ENCODE peak calls at places on chromosome X, in eight cellular contexts. O, N, L, X, R, J, K and Y are unnamed samples.

GRCh38 chrX:56920338-56920997 is 74.9 kb downstream of the SPIN3 start:
- DNase-seq in L (no peak), J (no peak), O (no peak), K (no peak), X (no peak), R (no peak), N (no peak), Y (no peak)

GRCh38 chrX:152932144-152932543 is 34.3 kb downstream of the ZNF185 start:
- DNase-seq in R (no peak), J (no peak), N (no peak), X (no peak), K (no peak), L (no peak), O (no peak), Y (no peak)

GRCh38 chrX:38220024-38220935 is at the start of gene SRPX:
- DNase-seq in R (no peak), N (no peak), J (peak; percentile 52), X (peak; percentile 64), K (no peak), O (no peak), L (peak; percentile 12), Y (peak; percentile 21)

GRCh38 chrX:31063114-31063513 is 8.7 kb downstream of the FTHL17 start:
- DNase-seq in J (no peak), R (no peak), O (no peak), K (no peak), N (no peak), X (no peak), L (no peak), Y (no peak)

GRCh38 chrX:29826651-29827206 is 388.6 kb upstream of the MAGEB2 start:
- DNase-seq in X (no peak), O (no peak), K (no peak), L (no peak), J (no peak), N (no peak), R (no peak), Y (no peak)

GRCh38 chrX:11351375-11352295 is 58.4 kb downstream of the AMELX start:
- DNase-seq in N (no peak), J (no peak), R (peak; percentile 14), L (no peak), X (no peak), K (peak; percentile 27), O (no peak), Y (no peak)

GRCh38 chrX:44945736-44946135 is 72.7 kb downstream of the KDM6A start:
- DNase-seq in N (no peak), J (no peak), L (no peak), O (peak; percentile 28), R (no peak), K (no peak), X (no peak), Y (peak; percentile 13)

GRCh38 chrX:39972340-39972739 is 125.4 kb downstream of the BCOR start:
- DNase-seq in N (no peak), X (no peak), R (no peak), L (peak; percentile 7), O (no peak), J (no peak), K (peak; percentile 32), Y (no peak)

GRCh38 chrX:9668537-9668936 is 97.1 kb downstream of the GPR143 start:
- DNase-seq in X (no peak), N (no peak), O (no peak), K (no peak), R (no peak), J (no peak), L (no peak), Y (no peak)

GRCh38 chrX:108732630-108733321 is 3.6 kb downstream of the IRS4 start:
- DNase-seq in N (no peak), X (peak; percentile 78), L (no peak), K (no peak), O (no peak), R (no peak), J (peak; percentile 58), Y (no peak)

GRCh38 chrX:135977611-135978010 is 3.8 kb upstream of the MMGT1 start:
- DNase-seq in N (no peak), K (peak; percentile 25), R (no peak), J (no peak), O (no peak), X (no peak), L (no peak), Y (no peak)

GRCh38 chrX:130758072-130758471 is 144.9 kb downstream of the ENOX2 start:
- DNase-seq in J (no peak), X (no peak), K (no peak), L (no peak), R (no peak), N (no peak), O (no peak), Y (no peak)

GRCh38 chrX:78303086-78303485 is 24.3 kb downstream of the CYSLTR1 start:
- DNase-seq in J (no peak), L (no peak), R (no peak), X (no peak), N (no peak), K (no peak), O (no peak), Y (no peak)

GRCh38 chrX:2848806-2849420 is 20.2 kb downstream of the GYG2 start:
- DNase-seq in L (no peak), N (no peak), R (no peak), K (peak; percentile 40), O (no peak), J (peak; percentile 21), X (no peak), Y (no peak)

GRCh38 chrX:36019164-36019563 is 99.6 kb downstream of the CFAP47 start:
- DNase-seq in X (peak; percentile 1), J (no peak), O (no peak), L (no peak), R (no peak), N (no peak), K (no peak), Y (no peak)

GRCh38 chrX:24245201-24245600 is 68.7 kb downstream of the SUPT20HL2 start:
- DNase-seq in R (no peak), K (peak; percentile 57), X (no peak), N (no peak), J (no peak), O (no peak), L (no peak), Y (no peak)

GRCh38 chrX:153381684-153382532 is 19.2 kb downstream of the PNMA6E start:
- DNase-seq in R (no peak), K (peak; percentile 73), O (peak; percentile 5), L (no peak), X (peak; percentile 46), N (no peak), J (peak; percentile 36), Y (peak; percentile 35)

GRCh38 chrX:116490091-116490490 is 27.3 kb upstream of the CT83 start:
- DNase-seq in N (no peak), O (no peak), J (no peak), R (no peak), L (no peak), K (no peak), X (no peak), Y (no peak)

GRCh38 chrX:96407501-96407900 is 277.1 kb upstream of the DIAPH2 start:
- DNase-seq in J (no peak), O (no peak), N (no peak), R (peak; percentile 12), X (no peak), K (peak; percentile 16), L (no peak), Y (no peak)

GRCh38 chrX:18883234-18883960 is 100.5 kb downstream of the PHKA2 start:
- DNase-seq in K (no peak), L (no peak), R (no peak), X (no peak), O (no peak), J (no peak), N (no peak), Y (no peak)

GRCh38 chrX:290476-291166 is 9.4 kb downstream of the PLCXD1 start:
- DNase-seq in X (peak; percentile 21), N (no peak), L (no peak), R (no peak), K (no peak), J (no peak), O (no peak), Y (no peak)